ENCODE peak calls at places on chromosomes 2 and 18, in four cellular contexts. C, U, Y and V are unnamed samples.

GRCh38 chr2:203656522-203657287 is 49.7 kb upstream of the CD28 start:
- DNase-seq in C (peak), U (no peak), Y (no peak), V (peak)

GRCh38 chr2:227406177-227407031 is 18.7 kb upstream of the SCYGR1 start:
- DNase-seq in C (peak), U (peak), Y (peak), V (peak)

GRCh38 chr2:127174176-127174575 is 45.9 kb downstream of the CYP27C1 start:
- DNase-seq in C (no peak), U (no peak), Y (peak), V (no peak)

GRCh38 chr2:152655880-152656279 is 61.4 kb downstream of the PRPF40A start:
- DNase-seq in C (no peak), U (no peak), Y (no peak), V (no peak)

GRCh38 chr2:2159336-2159735 is 171.7 kb downstream of the MYT1L start:
- DNase-seq in C (no peak), U (no peak), Y (no peak), V (no peak)

GRCh38 chr2:106334802-106335201 is 133.4 kb downstream of the RGPD3 start:
- DNase-seq in C (no peak), U (no peak), Y (no peak), V (no peak)

GRCh38 chr2:11945139-11946126 is 199.0 kb downstream of the LPIN1 start:
- DNase-seq in C (peak), U (no peak), Y (no peak), V (no peak)

GRCh38 chr18:59699750-59700534 is 2.7 kb upstream of the CCBE1 start:
- DNase-seq in C (no peak), U (no peak), Y (no peak), V (no peak)

GRCh38 chr2:228768818-228769217 is 502.3 kb downstream of the PID1 start:
- DNase-seq in C (no peak), U (peak), Y (peak), V (no peak)

GRCh38 chr18:56233595-56233994 is 404.8 kb downstream of the TXNL1 start:
- DNase-seq in C (no peak), U (peak), Y (peak), V (no peak)

GRCh38 chr2:163375472-163375871 is 360.3 kb downstream of the FIGN start:
- DNase-seq in C (no peak), U (no peak), Y (no peak), V (no peak)

GRCh38 chr18:6747646-6748045 is 18.1 kb downstream of the ARHGAP28 start:
- DNase-seq in C (no peak), U (peak), Y (peak), V (no peak)

GRCh38 chr2:8158714-8159113 is 523.1 kb upstream of the ID2 start:
- DNase-seq in C (no peak), U (no peak), Y (no peak), V (no peak)

GRCh38 chr2:37085731-37086147 is 1.4 kb downstream of the GPATCH11 start:
- DNase-seq in C (no peak), U (no peak), Y (peak), V (no peak)

GRCh38 chr2:170554278-170554955 is 160.7 kb upstream of the SP5 start:
- DNase-seq in C (no peak), U (peak), Y (peak), V (peak)

GRCh38 chr18:48452863-48453323 is 43.7 kb upstream of the ZBTB7C start:
- DNase-seq in C (no peak), U (no peak), Y (peak), V (no peak)

GRCh38 chr2:162929571-162929970 is 91.0 kb upstream of the KCNH7 start:
- DNase-seq in C (no peak), U (no peak), Y (peak), V (no peak)

GRCh38 chr2:33210626-33211025 is 263.9 kb downstream of the LTBP1 start:
- DNase-seq in C (no peak), U (peak), Y (peak), V (peak)

GRCh38 chr2:119148082-119148715 is 10.4 kb downstream of the C1QL2 start:
- DNase-seq in C (no peak), U (no peak), Y (no peak), V (no peak)

GRCh38 chr2:7203056-7203467 is 285.9 kb downstream of the RNF144A start:
- DNase-seq in C (peak), U (peak), Y (peak), V (no peak)